ENCODE peak calls at places on chromosomes 11 and 22, in six cellular contexts. One of them, this sample, is unnamed. For H3K36me3, the result is how much of the 10 kb centered on the place peaks cover.

GRCh38 chr11:62925745-62926668 is 4.8 kb upstream of the CHRM1 start:
- DNase-seq in heart left ventricle: peak
- DNase-seq in pancreas: peak
- DNase-seq in psoas muscle: no peak
- DNase-seq in HCT116: no peak
- DNase-seq in mesenchymal stem cell: peak
- DNase-seq in this sample: no peak

GRCh38 chr11:116730241-116730561 is 42.6 kb downstream of the BUD13 start:
- DNase-seq in heart left ventricle: no peak
- DNase-seq in pancreas: no peak
- DNase-seq in psoas muscle: no peak
- DNase-seq in HCT116: no peak
- DNase-seq in mesenchymal stem cell: no peak
- DNase-seq in this sample: no peak

GRCh38 chr11:73921180-73921579 is 29.6 kb upstream of the DNAJB13 start:
- DNase-seq in heart left ventricle: no peak
- DNase-seq in pancreas: no peak
- DNase-seq in psoas muscle: no peak
- DNase-seq in HCT116: no peak
- DNase-seq in mesenchymal stem cell: no peak
- DNase-seq in this sample: no peak

GRCh38 chr11:58788355-58789023 is 56.0 kb downstream of the GLYATL2 start:
- DNase-seq in heart left ventricle: no peak
- DNase-seq in pancreas: no peak
- DNase-seq in psoas muscle: no peak
- DNase-seq in HCT116: peak
- DNase-seq in mesenchymal stem cell: peak
- DNase-seq in this sample: peak

GRCh38 chr11:71425851-71426250 is 22.3 kb downstream of the DHCR7 start:
- DNase-seq in heart left ventricle: no peak
- DNase-seq in pancreas: no peak
- DNase-seq in psoas muscle: no peak
- DNase-seq in HCT116: no peak
- DNase-seq in mesenchymal stem cell: no peak
- DNase-seq in this sample: no peak

GRCh38 chr11:116861539-116861938 is 24.1 kb upstream of the APOA1 start:
- DNase-seq in heart left ventricle: no peak
- DNase-seq in pancreas: no peak
- DNase-seq in psoas muscle: no peak
- DNase-seq in HCT116: no peak
- DNase-seq in mesenchymal stem cell: peak
- DNase-seq in this sample: peak

GRCh38 chr11:86172894-86173293 is 71.7 kb upstream of the EED start:
- DNase-seq in heart left ventricle: no peak
- DNase-seq in pancreas: no peak
- DNase-seq in psoas muscle: no peak
- DNase-seq in HCT116: no peak
- DNase-seq in mesenchymal stem cell: peak
- DNase-seq in this sample: peak

GRCh38 chr11:111335596-111335995 is 37.2 kb downstream of the POU2AF3 start:
- DNase-seq in heart left ventricle: no peak
- DNase-seq in pancreas: no peak
- DNase-seq in psoas muscle: no peak
- DNase-seq in HCT116: no peak
- DNase-seq in mesenchymal stem cell: no peak
- DNase-seq in this sample: no peak

GRCh38 chr11:86818466-86819282 is 18.3 kb downstream of the PRSS23 start:
- DNase-seq in heart left ventricle: no peak
- DNase-seq in pancreas: no peak
- DNase-seq in psoas muscle: no peak
- DNase-seq in HCT116: peak
- DNase-seq in mesenchymal stem cell: peak
- DNase-seq in this sample: no peak

GRCh38 chr11:71418643-71419042 is 29.6 kb downstream of the DHCR7 start:
- DNase-seq in heart left ventricle: no peak
- DNase-seq in pancreas: no peak
- DNase-seq in psoas muscle: no peak
- DNase-seq in HCT116: no peak
- DNase-seq in mesenchymal stem cell: no peak
- DNase-seq in this sample: no peak

GRCh38 chr11:113176971-113177370 is 137.4 kb upstream of the TTC12 start:
- DNase-seq in heart left ventricle: no peak
- DNase-seq in pancreas: no peak
- DNase-seq in psoas muscle: no peak
- DNase-seq in HCT116: no peak
- DNase-seq in mesenchymal stem cell: peak
- DNase-seq in this sample: peak

GRCh38 chr22:22392131-22392530 is 116.4 kb downstream of the ZNF280B start:
- DNase-seq in heart left ventricle: no peak
- DNase-seq in pancreas: no peak
- DNase-seq in psoas muscle: no peak
- DNase-seq in HCT116: no peak
- DNase-seq in mesenchymal stem cell: no peak
- DNase-seq in this sample: no peak

GRCh38 chr11:115959098-115959497 is 454.9 kb upstream of the CADM1 start:
- DNase-seq in heart left ventricle: no peak
- DNase-seq in pancreas: peak
- DNase-seq in psoas muscle: no peak
- DNase-seq in HCT116: no peak
- DNase-seq in mesenchymal stem cell: no peak
- DNase-seq in this sample: no peak

GRCh38 chr11:73404506-73405145 is 28.4 kb downstream of the RELT start:
- DNase-seq in heart left ventricle: no peak
- DNase-seq in pancreas: no peak
- DNase-seq in psoas muscle: no peak
- DNase-seq in HCT116: no peak
- DNase-seq in mesenchymal stem cell: no peak
- DNase-seq in this sample: no peak

GRCh38 chr22:19537941-19538488 is 13.8 kb upstream of the CLDN5 start:
- DNase-seq in heart left ventricle: no peak
- DNase-seq in pancreas: no peak
- DNase-seq in psoas muscle: no peak
- DNase-seq in HCT116: no peak
- DNase-seq in mesenchymal stem cell: no peak
- DNase-seq in this sample: no peak

GRCh38 chr11:128451651-128452470 is 135.5 kb downstream of the ETS1 start:
- DNase-seq in heart left ventricle: peak
- DNase-seq in pancreas: peak
- DNase-seq in psoas muscle: peak
- DNase-seq in HCT116: no peak
- DNase-seq in mesenchymal stem cell: no peak
- DNase-seq in this sample: peak

GRCh38 chr22:49289822-49290221 is 537.9 kb downstream of the BRD1 start:
- DNase-seq in heart left ventricle: no peak
- DNase-seq in pancreas: no peak
- DNase-seq in psoas muscle: no peak
- DNase-seq in HCT116: no peak
- DNase-seq in mesenchymal stem cell: no peak
- DNase-seq in this sample: no peak

GRCh38 chr22:17772963-17773605 is 1.2 kb downstream of the BID start:
- DNase-seq in heart left ventricle: peak
- DNase-seq in pancreas: peak
- DNase-seq in psoas muscle: no peak
- DNase-seq in HCT116: no peak
- DNase-seq in mesenchymal stem cell: peak
- DNase-seq in this sample: no peak

DNA sequence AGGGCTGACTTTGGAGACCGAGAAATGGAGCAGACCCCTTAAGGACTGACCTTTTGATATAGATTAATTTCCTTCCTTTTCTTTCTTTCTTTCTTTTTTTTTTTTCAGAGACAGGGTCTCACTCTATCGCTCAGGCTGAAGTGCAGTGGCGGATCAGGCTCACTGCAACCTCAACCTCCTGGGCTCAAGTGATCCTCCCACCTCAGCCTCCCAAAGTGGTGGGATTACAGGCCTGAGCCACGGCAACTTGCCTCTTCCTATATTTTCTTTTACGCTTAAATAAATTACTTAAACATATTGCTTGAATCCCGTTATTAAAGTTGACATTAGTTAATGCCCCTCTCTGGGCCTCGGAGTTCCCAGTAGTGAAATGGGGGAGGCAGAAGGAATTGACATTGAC is 350 bp upstream of the KCTD14 start:
- DNase-seq in heart left ventricle: no peak
- DNase-seq in pancreas: no peak
- DNase-seq in psoas muscle: no peak
- DNase-seq in HCT116: no peak
- DNase-seq in mesenchymal stem cell: no peak
- DNase-seq in this sample: no peak
- H3K4me3 ChIP-seq in heart left ventricle: peak
- H3K4me3 ChIP-seq in pancreas: peak
- H3K4me3 ChIP-seq in psoas muscle: peak
- H3K4me3 ChIP-seq in HCT116: peak
- H3K4me3 ChIP-seq in mesenchymal stem cell: no peak
- H3K4me3 ChIP-seq in this sample: peak

DNA sequence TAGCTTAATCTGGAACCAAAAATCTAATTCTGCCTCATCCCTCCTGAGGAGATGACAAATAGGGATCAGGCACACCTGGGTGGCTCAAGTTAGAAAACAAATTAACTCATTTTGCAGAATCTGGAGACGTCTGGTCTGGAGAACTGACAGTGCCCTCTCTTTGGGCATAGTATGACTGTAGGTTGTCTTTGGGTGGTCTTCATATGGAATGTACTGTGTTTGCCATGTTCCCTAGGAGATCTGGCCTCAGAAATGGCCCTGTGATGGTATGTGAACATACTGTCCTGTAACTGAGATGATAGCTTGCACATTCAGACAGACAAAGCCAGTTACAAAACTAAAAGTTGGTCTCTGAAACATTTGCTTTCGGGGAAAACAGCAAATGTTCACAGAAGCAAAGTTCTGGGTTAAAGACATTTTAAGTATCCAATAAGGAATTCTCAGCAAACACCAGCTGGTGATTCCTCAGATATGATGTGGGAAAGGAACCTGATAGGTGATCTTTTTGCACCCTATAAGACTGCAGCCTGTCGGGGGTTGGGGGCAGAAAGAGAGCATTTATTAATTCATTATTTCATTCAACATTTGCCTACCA is 29.7 kb downstream of the CD44 start:
- DNase-seq in heart left ventricle: no peak
- DNase-seq in pancreas: no peak
- DNase-seq in psoas muscle: no peak
- DNase-seq in HCT116: no peak
- DNase-seq in mesenchymal stem cell: no peak
- DNase-seq in this sample: no peak
- H3K36me3 ChIP-seq in heart left ventricle: under half
- H3K36me3 ChIP-seq in pancreas: under half
- H3K36me3 ChIP-seq in psoas muscle: under half
- H3K36me3 ChIP-seq in HCT116: under half
- H3K36me3 ChIP-seq in mesenchymal stem cell: under half
- H3K36me3 ChIP-seq in this sample: under half

GRCh38 chr22:50699754-50700386 is 27.2 kb downstream of the SHANK3 start:
- DNase-seq in heart left ventricle: peak
- DNase-seq in pancreas: no peak
- DNase-seq in psoas muscle: peak
- DNase-seq in HCT116: no peak
- DNase-seq in mesenchymal stem cell: no peak
- DNase-seq in this sample: no peak

GRCh38 chr22:50701076-50701419 is 28.4 kb downstream of the SHANK3 start:
- DNase-seq in heart left ventricle: peak
- DNase-seq in pancreas: peak
- DNase-seq in psoas muscle: peak
- DNase-seq in HCT116: no peak
- DNase-seq in mesenchymal stem cell: no peak
- DNase-seq in this sample: no peak

GRCh38 chr22:50701428-50702154 is 29.0 kb downstream of the SHANK3 start:
- DNase-seq in heart left ventricle: peak
- DNase-seq in pancreas: no peak
- DNase-seq in psoas muscle: peak
- DNase-seq in HCT116: no peak
- DNase-seq in mesenchymal stem cell: no peak
- DNase-seq in this sample: no peak

GRCh38 chr22:50699001-50699753 is 26.6 kb downstream of the SHANK3 start:
- DNase-seq in heart left ventricle: peak
- DNase-seq in pancreas: peak
- DNase-seq in psoas muscle: peak
- DNase-seq in HCT116: no peak
- DNase-seq in mesenchymal stem cell: no peak
- DNase-seq in this sample: no peak

DNA sequence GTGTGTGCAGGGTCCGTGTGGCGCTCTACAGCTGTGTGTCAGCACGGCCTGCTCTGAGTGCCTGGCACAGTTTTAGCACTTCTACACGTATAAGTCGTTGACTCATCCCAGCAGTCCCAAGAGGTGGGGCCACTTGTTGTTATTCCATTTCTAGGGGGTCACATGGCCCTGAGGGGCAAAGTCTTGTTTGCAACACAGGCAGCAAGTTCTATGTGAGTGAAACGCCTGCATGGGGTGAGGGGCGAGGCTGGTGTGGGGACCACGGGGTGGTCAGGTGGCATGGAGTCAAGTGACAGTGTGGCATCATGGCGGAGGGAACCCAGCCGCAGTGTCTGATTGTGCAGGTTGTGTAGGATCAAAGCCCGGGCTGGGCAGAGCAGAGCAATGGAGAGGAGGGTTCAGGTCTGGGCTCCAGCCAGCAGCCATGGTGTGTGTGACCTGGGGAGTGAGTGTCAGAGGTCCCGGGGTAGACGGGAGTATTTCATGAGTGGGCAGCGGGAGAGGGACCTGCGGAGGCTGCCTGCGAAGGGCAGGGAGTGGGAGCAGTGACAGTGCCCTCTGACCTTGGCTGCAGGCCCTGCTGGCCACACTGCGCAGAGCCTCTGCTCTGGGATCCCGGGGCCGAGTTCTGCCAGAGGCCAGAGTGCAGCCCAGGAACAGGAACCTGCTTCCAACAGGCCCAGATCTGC is 27.9 kb downstream of the SHANK3 start:
- DNase-seq in heart left ventricle: peak
- DNase-seq in pancreas: no peak
- DNase-seq in psoas muscle: peak
- DNase-seq in HCT116: no peak
- DNase-seq in mesenchymal stem cell: no peak
- DNase-seq in this sample: no peak
- H3K27ac ChIP-seq in heart left ventricle: no peak
- H3K27ac ChIP-seq in pancreas: no peak
- H3K27ac ChIP-seq in psoas muscle: no peak
- H3K27ac ChIP-seq in HCT116: no peak
- H3K27ac ChIP-seq in mesenchymal stem cell: no peak
- H3K27ac ChIP-seq in this sample: no peak

DNA sequence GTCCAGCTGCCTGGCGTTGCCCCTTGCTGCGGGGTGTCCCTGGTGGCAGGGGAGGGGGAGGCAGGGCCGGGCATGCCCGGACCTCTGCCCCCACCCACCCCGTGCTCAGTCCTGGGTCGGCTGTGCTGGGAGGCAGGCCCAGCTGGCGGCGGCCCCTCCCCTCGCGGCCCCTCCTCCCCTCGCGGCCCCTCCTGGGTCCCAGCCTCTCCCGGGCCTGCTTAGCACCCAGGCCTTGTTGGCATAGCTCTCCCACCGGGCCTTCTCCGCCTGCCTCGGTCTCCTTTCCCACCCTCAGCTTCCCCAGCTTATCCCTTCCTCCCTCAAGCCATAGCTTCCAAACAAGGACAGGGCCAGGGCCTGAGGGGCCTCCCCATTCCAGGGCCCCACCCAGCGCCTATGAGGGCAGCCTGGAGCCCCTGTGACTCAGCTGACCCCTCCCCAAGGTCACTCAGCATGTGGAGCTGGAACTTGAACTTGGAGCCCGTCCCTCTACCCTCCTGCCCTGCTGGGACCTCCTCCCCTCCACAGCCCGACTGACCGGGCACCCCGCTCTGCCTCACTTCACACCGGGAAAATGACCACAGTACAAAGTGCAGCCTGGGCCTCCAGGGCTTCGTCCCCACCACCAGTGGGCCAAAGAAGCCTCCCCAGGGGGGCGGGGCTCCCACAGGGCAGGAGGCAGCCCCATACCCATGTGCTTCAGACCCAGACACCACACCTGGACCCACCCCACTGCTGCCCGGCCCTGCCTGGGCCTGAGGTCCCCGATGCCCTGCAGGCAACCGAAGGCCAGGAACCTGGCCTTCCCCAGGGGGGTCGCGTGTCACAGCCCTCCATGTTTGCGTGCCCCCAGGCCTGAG is 1.2 kb downstream of the EPS8L2 start:
- DNase-seq in heart left ventricle: no peak
- DNase-seq in pancreas: peak
- DNase-seq in psoas muscle: no peak
- DNase-seq in HCT116: no peak
- DNase-seq in mesenchymal stem cell: peak
- DNase-seq in this sample: no peak
- H3K4me3 ChIP-seq in heart left ventricle: peak
- H3K4me3 ChIP-seq in pancreas: peak
- H3K4me3 ChIP-seq in psoas muscle: peak
- H3K4me3 ChIP-seq in HCT116: peak
- H3K4me3 ChIP-seq in mesenchymal stem cell: peak
- H3K4me3 ChIP-seq in this sample: peak

This sample was measured in brain microvascular endothelial cell.